ENCODE peak calls at places on chromosomes 16 and 17, in six cellular contexts. Q, W, J, P, Y and H are unnamed samples.
A peak's percentile ranks its signal among the peaks of the same experiment; 100 is the strongest.

GRCh38 chr17:42122371-42123303 is at the start of gene HSPB9:
- DNase-seq in Q (no peak), W (no peak), J (no peak), P (no peak), Y (peak; percentile 89), H (peak; percentile 88)

GRCh38 chr16:82628741-82629140 is 2.0 kb downstream of the CDH13 start:
- DNase-seq in Q (no peak), W (no peak), J (no peak), P (no peak), Y (no peak), H (no peak)

GRCh38 chr17:31480067-31480466 is 88.6 kb downstream of the RAB11FIP4 start:
- DNase-seq in Q (no peak), W (no peak), J (no peak), P (no peak), Y (no peak), H (no peak)

GRCh38 chr16:49464877-49465504 is 91.4 kb downstream of the C16orf78 start:
- DNase-seq in Q (no peak), W (no peak), J (no peak), P (no peak), Y (peak; percentile 81), H (no peak)

GRCh38 chr17:8173056-8173870 is 2.9 kb downstream of the TMEM107 start:
- DNase-seq in Q (peak; percentile 85), W (peak; percentile 99), J (peak; percentile 99), P (peak; percentile 86), Y (no peak), H (peak; percentile 67)

GRCh38 chr17:72681844-72682243 is 410.6 kb downstream of the SLC39A11 start:
- DNase-seq in Q (no peak), W (no peak), J (no peak), P (no peak), Y (no peak), H (no peak)

GRCh38 chr17:5133311-5133710 is 17.5 kb downstream of the USP6 start:
- DNase-seq in Q (no peak), W (no peak), J (no peak), P (no peak), Y (no peak), H (no peak)

GRCh38 chr16:67579686-67580085 is 17.4 kb downstream of the CTCF start:
- DNase-seq in Q (no peak), W (no peak), J (no peak), P (no peak), Y (no peak), H (no peak)

GRCh38 chr16:15975172-15975571 is 25.8 kb downstream of the ABCC1 start:
- DNase-seq in Q (no peak), W (no peak), J (no peak), P (no peak), Y (no peak), H (no peak)

GRCh38 chr17:77741109-77741508 is 217.4 kb upstream of the TNRC6C start:
- DNase-seq in Q (peak; percentile 8), W (no peak), J (no peak), P (no peak), Y (no peak), H (no peak)

GRCh38 chr17:63826468-63827001 is 696 bp upstream of the PSMC5 start:
- DNase-seq in Q (no peak), W (peak; percentile 41), J (peak; percentile 67), P (no peak), Y (peak; percentile 37), H (no peak)

DNA sequence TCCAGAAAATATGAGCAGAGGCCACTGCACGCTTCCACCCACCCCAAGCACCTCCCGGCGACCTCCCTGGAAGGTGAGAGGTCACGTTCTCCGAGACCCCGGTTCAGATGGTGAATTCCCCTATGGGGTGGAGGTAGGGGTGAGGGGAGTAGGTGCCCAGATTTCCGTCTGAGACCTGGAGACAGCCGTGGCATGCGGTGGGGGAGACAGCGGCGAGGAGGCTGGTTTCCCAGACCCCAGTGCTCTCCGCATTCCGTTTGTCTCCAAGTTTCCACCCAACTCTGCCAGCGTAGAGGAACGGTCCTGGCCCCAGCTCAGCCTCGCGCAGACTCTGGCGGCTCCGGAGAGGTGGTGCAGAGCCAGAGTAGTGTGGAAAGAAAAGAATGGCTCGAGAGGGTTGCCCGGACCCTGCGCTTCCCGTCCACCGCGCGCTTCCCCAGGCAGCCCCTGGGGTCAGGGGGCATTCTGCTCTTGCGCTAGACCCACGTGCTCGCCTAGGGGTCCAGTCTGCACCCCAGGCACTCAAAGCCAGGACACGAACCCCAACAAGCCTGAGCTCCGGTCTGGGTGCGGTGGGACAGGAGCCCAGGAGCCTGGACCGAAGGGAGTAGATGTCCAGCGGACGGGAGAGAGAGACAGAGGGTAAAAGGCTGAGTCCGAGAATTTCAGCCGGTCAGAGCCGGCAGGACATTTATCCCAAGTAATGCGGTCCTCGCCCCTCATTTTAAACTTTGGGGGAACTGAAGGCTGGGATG is 3.9 kb downstream of the PMP22 start:
- DNase-seq in Q (no peak), W (peak; percentile 60), J (peak; percentile 73), P (no peak), Y (peak; percentile 85), H (peak; percentile 38)
- TF ChIP-seq CTCF in Q (no peak), W (peak; percentile 24), J (peak; percentile 47), P (no peak), Y (no peak), H (no peak)

GRCh38 chr16:22814330-22815105 is 556 bp downstream of the HS3ST2 start:
- DNase-seq in Q (no peak), W (no peak), J (no peak), P (no peak), Y (peak; percentile 85), H (no peak)
- H3K4me3 ChIP-seq in Q (no peak overlapping the region), W (no peak overlapping the region), J (no peak overlapping the region), P (peak overlapping the region; percentile 21), Y (peak overlapping the region; percentile 50), H (no peak overlapping the region)

GRCh38 chr17:48489781-48490180 is 41.0 kb downstream of the HOXB1 start:
- DNase-seq in Q (no peak), W (no peak), J (no peak), P (no peak), Y (no peak), H (no peak)

GRCh38 chr17:48491527-48492273 is 39.1 kb downstream of the HOXB1 start:
- DNase-seq in Q (no peak), W (peak; percentile 48), J (no peak), P (no peak), Y (no peak), H (no peak)

GRCh38 chr17:48494335-48494734 is 36.5 kb downstream of the HOXB1 start:
- DNase-seq in Q (no peak), W (peak; percentile 90), J (no peak), P (no peak), Y (no peak), H (no peak)

GRCh38 chr17:48490391-48491026 is 40.3 kb downstream of the HOXB1 start:
- DNase-seq in Q (no peak), W (no peak), J (no peak), P (no peak), Y (no peak), H (no peak)

GRCh38 chr17:48492401-48493298 is 38.2 kb downstream of the HOXB1 start:
- DNase-seq in Q (no peak), W (peak; percentile 74), J (peak; percentile 59), P (peak; percentile 48), Y (peak; percentile 94), H (peak; percentile 82)
- TF ChIP-seq CTCF in Q (peak; percentile 45), W (peak; percentile 86), J (peak; percentile 62), P (peak; percentile 27), Y (peak; percentile 83), H (peak; percentile 78)

GRCh38 chr17:81308161-81308560 is 13.1 kb upstream of the SLC38A10 start:
- DNase-seq in Q (no peak), W (no peak), J (no peak), P (no peak), Y (peak; percentile 76), H (no peak)

GRCh38 chr17:81309859-81310839 is 15.0 kb upstream of the SLC38A10 start:
- DNase-seq in Q (no peak), W (no peak), J (no peak), P (no peak), Y (peak; percentile 81), H (no peak)

GRCh38 chr17:81307636-81308035 is 12.5 kb upstream of the SLC38A10 start:
- DNase-seq in Q (no peak), W (no peak), J (no peak), P (no peak), Y (no peak), H (no peak)

GRCh38 chr17:81310963-81311550 is 15.9 kb upstream of the SLC38A10 start:
- DNase-seq in Q (no peak), W (no peak), J (no peak), P (no peak), Y (no peak), H (no peak)

GRCh38 chr17:81309140-81309858 is 14.2 kb upstream of the SLC38A10 start:
- DNase-seq in Q (peak; percentile 83), W (peak; percentile 51), J (peak; percentile 69), P (peak; percentile 89), Y (peak; percentile 96), H (peak; percentile 95)
- H3K4me3 ChIP-seq in Q (no peak overlapping the region), W (no peak overlapping the region), J (no peak overlapping the region), P (no peak overlapping the region), Y (peak overlapping the region; percentile 49), H (peak overlapping the region; percentile 20)